ENCODE peak calls at places on chromosomes 1 and 21, in ten cellular contexts. T is brain microvascular endothelial cell; I is endodermal cell; P is lower lobe of right lung; N is caudate nucleus; H is left ventricle myocardium inferior; D is tibial artery; Y is psoas muscle; C is naive thymus-derived CD4-positive, alpha-beta T cell; X is A549. F is an unnamed sample.

GRCh38 chr1:186183970-186184628 is 191.0 kb downstream of the TPR start:
- DNase-seq in T (no peak), I (no peak), P (no peak), N (no peak), H (no peak), D (no peak), Y (no peak), C (no peak), X (no peak), F (no peak)

GRCh38 chr1:32242341-32242851 is 4.6 kb upstream of the FAM167B start:
- DNase-seq in T (no peak), I (peak), P (no peak), N (peak), H (peak), D (no peak), Y (peak), C (no peak), X (peak), F (no peak)

GRCh38 chr1:229883504-229884200 is 183.4 kb upstream of the GALNT2 start:
- DNase-seq in T (no peak), I (peak), P (no peak), N (no peak), H (no peak), D (no peak), Y (no peak), C (no peak), X (no peak), F (no peak)

GRCh38 chr1:151512801-151513625 is 1.8 kb downstream of the CGN start:
- DNase-seq in T (no peak), I (peak), P (peak), N (no peak), H (no peak), D (no peak), Y (no peak), C (no peak), X (no peak), F (peak)

GRCh38 chr1:59641861-59642260 is 172.9 kb upstream of the HOOK1 start:
- DNase-seq in T (no peak), I (peak), P (no peak), N (no peak), H (no peak), D (no peak), Y (no peak), C (no peak), X (no peak), F (no peak)

GRCh38 chr1:41507152-41507720 is 22.8 kb upstream of the EDN2 start:
- DNase-seq in T (no peak), I (peak), P (no peak), N (no peak), H (no peak), D (no peak), Y (no peak), C (no peak), X (no peak), F (no peak)

GRCh38 chr1:12010751-12011570 is 8.3 kb upstream of the MIIP start:
- DNase-seq in T (no peak), I (no peak), P (no peak), N (no peak), H (no peak), D (no peak), Y (peak), C (no peak), X (no peak), F (no peak)

GRCh38 chr1:158371188-158371953 is 17.7 kb downstream of the CD1E start:
- DNase-seq in T (no peak), I (no peak), P (no peak), N (no peak), H (no peak), D (no peak), Y (no peak), C (no peak), X (no peak), F (no peak)

GRCh38 chr1:23325393-23325792 is 18.7 kb downstream of the HNRNPR start:
- DNase-seq in T (no peak), I (no peak), P (no peak), N (no peak), H (no peak), D (no peak), Y (no peak), C (no peak), X (no peak), F (no peak)

GRCh38 chr1:10850026-10850425 is 53.6 kb upstream of the CASZ1 start:
- DNase-seq in T (no peak), I (no peak), P (no peak), N (no peak), H (no peak), D (no peak), Y (no peak), C (no peak), X (no peak), F (no peak)

GRCh38 chr1:223650465-223650864 is 15.0 kb downstream of the CAPN8 start:
- DNase-seq in T (no peak), I (no peak), P (no peak), N (no peak), H (no peak), D (no peak), Y (peak), C (no peak), X (no peak), F (no peak)

GRCh38 chr21:28705616-28706015 is 287.1 kb downstream of the LTN1 start:
- DNase-seq in T (peak), I (no peak), P (no peak), N (no peak), H (no peak), D (no peak), Y (no peak), C (no peak), X (no peak), F (no peak)

GRCh38 chr21:28699186-28699585 is 293.5 kb downstream of the LTN1 start:
- DNase-seq in T (no peak), I (no peak), P (no peak), N (no peak), H (no peak), D (no peak), Y (no peak), C (no peak), X (no peak), F (no peak)

GRCh38 chr21:28704746-28705145 is 287.9 kb downstream of the LTN1 start:
- DNase-seq in T (no peak), I (no peak), P (no peak), N (no peak), H (peak), D (peak), Y (no peak), C (no peak), X (no peak), F (no peak)

DNA sequence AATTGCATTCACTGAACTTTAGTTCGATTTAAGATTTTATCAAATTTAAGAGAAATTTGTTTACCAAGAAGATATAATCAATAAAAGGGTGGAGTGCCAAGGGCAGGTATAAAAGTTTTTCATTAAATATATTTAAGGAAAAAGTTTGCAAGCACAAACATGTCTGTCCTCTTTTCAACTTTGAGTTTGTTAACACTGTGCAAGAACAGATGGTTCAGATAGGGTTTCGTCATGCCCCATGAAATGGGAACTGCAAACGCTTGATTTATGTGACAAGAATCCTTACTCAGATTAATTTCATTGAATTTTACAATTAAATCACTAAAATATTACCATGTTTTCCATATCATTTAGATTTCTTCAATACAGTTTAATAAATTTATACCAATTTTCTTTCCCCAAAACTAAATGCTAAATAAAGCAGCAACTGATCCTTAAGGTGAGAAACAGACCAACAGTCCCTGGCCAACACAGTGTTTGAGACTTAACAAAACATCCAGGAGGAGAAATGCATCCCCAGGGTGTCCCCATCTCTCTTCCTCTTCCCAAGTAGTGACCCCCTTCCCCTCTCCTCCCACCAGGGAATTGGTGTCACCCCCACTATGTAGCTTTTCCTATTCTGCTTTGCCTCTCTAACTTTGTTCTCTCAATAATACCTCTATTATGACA is 293.0 kb downstream of the LTN1 start:
- DNase-seq in T (no peak), I (no peak), P (no peak), N (no peak), H (no peak), D (no peak), Y (no peak), C (no peak), X (no peak), F (no peak)
- H3K27ac ChIP-seq in T (no peak), I (no peak), P (no peak), N (no peak), H (no peak), D (no peak), Y (no peak), C (no peak), X (no peak), F (no peak)

GRCh38 chr1:44985747-44986359 is 542 bp downstream of the EIF2B3 start:
- DNase-seq in T (no peak), I (no peak), P (no peak), N (no peak), H (no peak), D (no peak), Y (no peak), C (no peak), X (no peak), F (no peak)
- H3K27ac ChIP-seq in T (peak), I (no peak), P (peak), N (no peak), H (peak), D (peak), Y (peak), C (peak), X (peak), F (no peak)

GRCh38 chr1:47533176-47534039 is 95.6 kb downstream of the FOXD2 start:
- DNase-seq in T (peak), I (peak), P (peak), N (no peak), H (peak), D (peak), Y (peak), C (no peak), X (no peak), F (peak)
- H3K27ac ChIP-seq in T (no peak), I (peak), P (no peak), N (no peak), H (peak), D (peak), Y (no peak), C (no peak), X (no peak), F (peak)

DNA sequence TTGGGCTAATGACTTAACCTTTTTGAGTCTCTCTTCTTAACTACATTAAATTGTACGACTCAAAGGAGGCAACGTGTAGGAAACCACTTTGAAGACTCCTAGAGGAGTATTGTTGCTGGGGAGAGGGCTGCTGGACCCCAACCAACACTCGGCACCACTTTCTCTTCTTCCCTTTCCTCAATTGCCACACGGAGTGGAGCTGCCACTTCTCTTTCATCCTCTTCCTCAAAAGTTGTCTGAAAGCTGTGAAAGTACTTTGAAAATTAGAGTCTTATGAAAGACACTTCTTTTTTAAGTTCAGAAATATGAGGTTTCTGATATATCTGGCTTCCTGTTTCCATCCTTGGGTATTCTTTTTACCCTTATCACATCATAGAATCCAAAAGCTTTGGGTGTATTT is 59.5 kb downstream of the MRPS6 start:
- DNase-seq in T (no peak), I (no peak), P (no peak), N (no peak), H (no peak), D (no peak), Y (no peak), C (no peak), X (no peak), F (no peak)
- H3K27ac ChIP-seq in T (no peak), I (no peak), P (no peak), N (no peak), H (no peak), D (peak), Y (peak), C (no peak), X (no peak), F (no peak)

GRCh38 chr1:54490361-54491248 is 57.4 kb upstream of the ACOT11 start:
- DNase-seq in T (no peak), I (peak), P (no peak), N (no peak), H (peak), D (no peak), Y (no peak), C (no peak), X (no peak), F (peak)
- H3K27ac ChIP-seq in T (no peak), I (no peak), P (no peak), N (no peak), H (peak), D (peak), Y (no peak), C (no peak), X (no peak), F (no peak)

DNA sequence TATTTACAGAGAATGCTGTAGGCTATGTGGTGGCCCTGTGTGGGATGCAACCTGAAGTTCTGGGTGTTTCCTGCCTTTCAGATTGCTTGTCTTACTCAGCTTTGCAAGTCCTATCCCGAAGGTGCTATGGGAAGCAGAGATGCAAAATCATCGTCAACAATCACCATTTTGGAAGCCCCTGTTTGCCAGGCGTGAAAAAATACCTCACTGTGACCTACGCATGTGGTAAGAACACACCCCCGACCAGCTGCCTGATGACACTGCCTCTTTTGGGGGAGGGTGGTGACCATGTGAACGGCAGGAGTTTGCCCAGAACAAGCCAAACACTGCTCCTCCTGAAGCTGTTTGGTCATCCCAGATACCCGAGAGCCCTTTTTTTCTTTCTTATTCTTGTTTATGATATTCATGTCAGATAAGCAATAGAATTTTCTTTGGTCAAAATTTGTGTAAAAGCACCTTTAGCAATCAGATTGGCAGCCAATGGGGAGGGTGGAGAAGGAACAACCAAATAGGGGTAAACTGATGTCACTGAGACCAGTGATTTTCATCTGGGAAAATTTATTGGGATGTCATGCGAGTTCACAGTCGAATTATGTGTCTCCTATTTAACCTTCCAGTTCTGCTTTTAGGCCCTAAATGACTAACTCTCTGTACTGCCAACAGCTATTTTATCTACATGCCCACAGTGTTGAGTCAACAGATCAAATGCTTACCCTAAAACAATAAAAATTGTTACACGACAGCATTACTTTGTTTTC is 82.6 kb downstream of the EVA1C start:
- DNase-seq in T (peak), I (peak), P (no peak), N (no peak), H (no peak), D (no peak), Y (no peak), C (no peak), X (peak), F (peak)
- H3K27ac ChIP-seq in T (peak), I (no peak), P (no peak), N (no peak), H (no peak), D (peak), Y (no peak), C (no peak), X (peak), F (no peak)

GRCh38 chr1:243413431-243414151 is 157.8 kb downstream of the SDCCAG8 start:
- DNase-seq in T (no peak), I (peak), P (no peak), N (no peak), H (no peak), D (no peak), Y (no peak), C (peak), X (no peak), F (no peak)
- H3K27ac ChIP-seq in T (no peak), I (no peak), P (no peak), N (no peak), H (no peak), D (no peak), Y (no peak), C (no peak), X (no peak), F (no peak)